ENCODE peak calls at places on chromosome 6, in six cellular contexts. H, B, C, L, A and P are unnamed samples.

GRCh38 chr6:5764401-5764955 is 242.2 kb downstream of the NRN1 start:
- DNase-seq in H (peak), B (no peak), C (peak), L (no peak), A (no peak), P (no peak)

GRCh38 chr6:1291381-1291780 is 20.5 kb upstream of the FOXQ1 start:
- DNase-seq in H (no peak), B (no peak), C (no peak), L (no peak), A (no peak), P (no peak)

GRCh38 chr6:87772597-87773530 is 70.8 kb upstream of the AKIRIN2 start:
- DNase-seq in H (peak), B (no peak), C (no peak), L (no peak), A (no peak), P (no peak)

GRCh38 chr6:144008501-144009245 is 614 bp upstream of the PLAGL1 start:
- DNase-seq in H (no peak), B (no peak), C (no peak), L (no peak), A (no peak), P (no peak)

GRCh38 chr6:130994319-130995097 is 68.5 kb downstream of the EPB41L2 start:
- DNase-seq in H (no peak), B (no peak), C (no peak), L (no peak), A (no peak), P (no peak)

GRCh38 chr6:51029576-51029975 is 210.9 kb downstream of the TFAP2B start:
- DNase-seq in H (peak), B (no peak), C (no peak), L (no peak), A (no peak), P (no peak)

GRCh38 chr6:27293436-27294152 is 18.5 kb downstream of the POM121L2 start:
- DNase-seq in H (peak), B (no peak), C (no peak), L (peak), A (no peak), P (no peak)

GRCh38 chr6:37847704-37848103 is 28.2 kb downstream of the ZFAND3 start:
- DNase-seq in H (no peak), B (no peak), C (no peak), L (no peak), A (no peak), P (no peak)

GRCh38 chr6:37650071-37650481 is 47.6 kb downstream of the MDGA1 start:
- DNase-seq in H (no peak), B (no peak), C (no peak), L (peak), A (no peak), P (no peak)

GRCh38 chr6:157405986-157406385 is 25.0 kb downstream of the ZDHHC14 start:
- DNase-seq in H (peak), B (no peak), C (no peak), L (no peak), A (no peak), P (no peak)

GRCh38 chr6:51339728-51340127 is 521.1 kb downstream of the TFAP2B start:
- DNase-seq in H (no peak), B (no peak), C (no peak), L (no peak), A (no peak), P (no peak)

GRCh38 chr6:108737594-108738546 is 110.4 kb upstream of the ARMC2 start:
- DNase-seq in H (peak), B (no peak), C (peak), L (no peak), A (no peak), P (no peak)

GRCh38 chr6:129131282-129131681 is 248.3 kb downstream of the LAMA2 start:
- DNase-seq in H (no peak), B (no peak), C (peak), L (no peak), A (peak), P (no peak)

GRCh38 chr6:144330588-144330987 is 45.5 kb downstream of the UTRN start:
- DNase-seq in H (no peak), B (no peak), C (no peak), L (peak), A (no peak), P (no peak)

GRCh38 chr6:46002264-46002663 is 13.4 kb downstream of the CLIC5 start:
- DNase-seq in H (no peak), B (no peak), C (no peak), L (no peak), A (no peak), P (no peak)
- H3K27ac ChIP-seq in H (no peak), B (no peak), C (no peak), L (no peak), A (no peak), P (no peak)

GRCh38 chr6:33747823-33748222 is 1.1 kb upstream of the IP6K3 start:
- DNase-seq in H (no peak), B (no peak), C (no peak), L (no peak), A (no peak), P (no peak)
- H3K27ac ChIP-seq in H (no peak), B (no peak), C (no peak), L (no peak), A (no peak), P (no peak)

GRCh38 chr6:56760842-56761241 is 118.2 kb upstream of the DST start:
- DNase-seq in H (no peak), B (no peak), C (no peak), L (no peak), A (no peak), P (peak)
- H3K27ac ChIP-seq in H (no peak), B (no peak), C (no peak), L (no peak), A (peak), P (peak)

GRCh38 chr6:110530671-110531070 is 54.3 kb upstream of the SLC22A16 start:
- DNase-seq in H (peak), B (no peak), C (no peak), L (peak), A (no peak), P (no peak)

GRCh38 chr6:110538416-110539060 is 62.1 kb upstream of the SLC22A16 start:
- DNase-seq in H (no peak), B (no peak), C (no peak), L (peak), A (no peak), P (no peak)

GRCh38 chr6:110537208-110538123 is 61.1 kb upstream of the SLC22A16 start:
- DNase-seq in H (peak), B (no peak), C (no peak), L (no peak), A (no peak), P (no peak)

GRCh38 chr6:110532401-110532800 is 56.0 kb upstream of the SLC22A16 start:
- DNase-seq in H (no peak), B (no peak), C (no peak), L (no peak), A (no peak), P (no peak)

DNA sequence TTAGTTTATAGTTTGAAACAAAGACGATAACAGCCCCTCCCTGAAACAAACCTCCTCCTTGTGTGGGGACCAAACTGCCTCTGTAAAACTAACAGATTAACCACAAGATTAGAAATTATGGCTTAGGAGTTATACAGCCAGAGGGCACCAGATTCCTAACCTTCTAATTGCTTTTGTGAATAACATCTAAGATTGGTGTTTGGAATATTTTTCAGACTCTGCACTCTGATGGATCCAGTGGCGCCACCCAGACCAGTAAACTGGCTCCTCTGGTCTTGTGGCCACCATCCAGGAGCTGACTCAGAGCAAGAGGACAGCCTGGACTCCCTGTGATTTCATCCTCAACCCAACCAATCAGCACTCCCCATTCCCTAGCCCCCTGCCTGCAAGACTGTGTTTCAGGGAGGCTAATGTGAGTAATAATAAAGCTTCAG is 58.3 kb upstream of the SLC22A16 start:
- DNase-seq in H (peak), B (no peak), C (peak), L (peak), A (peak), P (no peak)
- H3K27ac ChIP-seq in H (no peak), B (no peak), C (no peak), L (no peak), A (peak), P (no peak)

GRCh38 chr6:121780325-121781313 is 345.2 kb downstream of the GJA1 start:
- DNase-seq in H (peak), B (no peak), C (peak), L (no peak), A (peak), P (no peak)
- H3K27ac ChIP-seq in H (no peak), B (no peak), C (peak), L (no peak), A (peak), P (no peak)

GRCh38 chr6:133889557-133890301 is 816 bp downstream of the TCF21 start:
- DNase-seq in H (peak), B (peak), C (no peak), L (peak), A (no peak), P (no peak)
- H3K27ac ChIP-seq in H (peak), B (no peak), C (no peak), L (no peak), A (no peak), P (no peak)